ENCODE peak calls at places on chromosome 1, in five cellular contexts. One of them, this sample, is unnamed.

GRCh38 chr1:155967410-155968400 is 10.6 kb downstream of the ARHGEF2 start:
- DNase-seq in DND-41: no peak
- DNase-seq in left ventricle myocardium inferior: no peak
- DNase-seq in GM23338: peak; percentile 69
- DNase-seq in suprapubic skin: no peak
- DNase-seq in this sample: no peak

GRCh38 chr1:174217787-174218574 is 58.7 kb downstream of the RABGAP1L start:
- DNase-seq in DND-41: no peak
- DNase-seq in left ventricle myocardium inferior: no peak
- DNase-seq in GM23338: peak; percentile 72
- DNase-seq in suprapubic skin: no peak
- DNase-seq in this sample: no peak

GRCh38 chr1:107357381-107357780 is 216.5 kb downstream of the NTNG1 start:
- DNase-seq in DND-41: no peak
- DNase-seq in left ventricle myocardium inferior: no peak
- DNase-seq in GM23338: no peak
- DNase-seq in suprapubic skin: no peak
- DNase-seq in this sample: no peak

GRCh38 chr1:6419803-6420593 is at the start of gene HES2:
- DNase-seq in DND-41: no peak
- DNase-seq in left ventricle myocardium inferior: no peak
- DNase-seq in GM23338: peak; percentile 74
- DNase-seq in suprapubic skin: no peak
- DNase-seq in this sample: no peak

GRCh38 chr1:92975551-92976232 is 14.4 kb upstream of the DIPK1A start:
- DNase-seq in DND-41: no peak
- DNase-seq in left ventricle myocardium inferior: peak; percentile 19
- DNase-seq in GM23338: no peak
- DNase-seq in suprapubic skin: no peak
- DNase-seq in this sample: no peak

GRCh38 chr1:90713741-90714509 is 3.2 kb downstream of the BARHL2 start:
- DNase-seq in DND-41: no peak
- DNase-seq in left ventricle myocardium inferior: no peak
- DNase-seq in GM23338: peak; percentile 65
- DNase-seq in suprapubic skin: no peak
- DNase-seq in this sample: no peak

GRCh38 chr1:185551008-185551407 is 183.2 kb upstream of the HMCN1 start:
- DNase-seq in DND-41: no peak
- DNase-seq in left ventricle myocardium inferior: no peak
- DNase-seq in GM23338: no peak
- DNase-seq in suprapubic skin: no peak
- DNase-seq in this sample: no peak

GRCh38 chr1:2411801-2412394 is 466 bp downstream of the PEX10 start:
- DNase-seq in DND-41: no peak
- DNase-seq in left ventricle myocardium inferior: peak; percentile 37
- DNase-seq in GM23338: no peak
- DNase-seq in suprapubic skin: no peak
- DNase-seq in this sample: no peak

GRCh38 chr1:9449976-9450696 is 89.1 kb upstream of the SLC25A33 start:
- DNase-seq in DND-41: no peak
- DNase-seq in left ventricle myocardium inferior: no peak
- DNase-seq in GM23338: no peak
- DNase-seq in suprapubic skin: no peak
- DNase-seq in this sample: no peak

GRCh38 chr1:61910035-61910434 is 167.8 kb downstream of the PATJ start:
- DNase-seq in DND-41: no peak
- DNase-seq in left ventricle myocardium inferior: no peak
- DNase-seq in GM23338: no peak
- DNase-seq in suprapubic skin: no peak
- DNase-seq in this sample: no peak

GRCh38 chr1:235317179-235317578 is 10.8 kb downstream of the ARID4B start:
- DNase-seq in DND-41: no peak
- DNase-seq in left ventricle myocardium inferior: no peak
- DNase-seq in GM23338: no peak
- DNase-seq in suprapubic skin: no peak
- DNase-seq in this sample: no peak
- H3K27ac ChIP-seq in DND-41: peak overlapping the region; percentile 26
- H3K27ac ChIP-seq in left ventricle myocardium inferior: no peak overlapping the region
- H3K27ac ChIP-seq in GM23338: no peak overlapping the region
- H3K27ac ChIP-seq in suprapubic skin: no peak overlapping the region
- H3K27ac ChIP-seq in this sample: peak overlapping the region; percentile 25

GRCh38 chr1:70720133-70720920 is 309.3 kb downstream of the CTH start:
- DNase-seq in DND-41: no peak
- DNase-seq in left ventricle myocardium inferior: no peak
- DNase-seq in GM23338: no peak
- DNase-seq in suprapubic skin: no peak
- DNase-seq in this sample: no peak
- H3K27ac ChIP-seq in DND-41: no peak overlapping the region
- H3K27ac ChIP-seq in left ventricle myocardium inferior: peak overlapping the region; percentile 24
- H3K27ac ChIP-seq in GM23338: no peak overlapping the region
- H3K27ac ChIP-seq in suprapubic skin: no peak overlapping the region
- H3K27ac ChIP-seq in this sample: no peak overlapping the region

GRCh38 chr1:54298284-54299033 is 98.5 kb downstream of the MRPL37 start:
- DNase-seq in DND-41: no peak
- DNase-seq in left ventricle myocardium inferior: no peak
- DNase-seq in GM23338: peak; percentile 37
- DNase-seq in suprapubic skin: no peak
- DNase-seq in this sample: no peak
- H3K27ac ChIP-seq in DND-41: peak overlapping the region; percentile 50
- H3K27ac ChIP-seq in left ventricle myocardium inferior: peak overlapping the region; percentile 58
- H3K27ac ChIP-seq in GM23338: no peak overlapping the region
- H3K27ac ChIP-seq in suprapubic skin: peak overlapping the region; percentile 37
- H3K27ac ChIP-seq in this sample: peak overlapping the region; percentile 3

GRCh38 chr1:211737115-211738035 is 62.0 kb upstream of the NEK2 start:
- DNase-seq in DND-41: no peak
- DNase-seq in left ventricle myocardium inferior: no peak
- DNase-seq in GM23338: no peak
- DNase-seq in suprapubic skin: no peak
- DNase-seq in this sample: no peak
- H3K27ac ChIP-seq in DND-41: no peak overlapping the region
- H3K27ac ChIP-seq in left ventricle myocardium inferior: no peak overlapping the region
- H3K27ac ChIP-seq in GM23338: no peak overlapping the region
- H3K27ac ChIP-seq in suprapubic skin: no peak overlapping the region
- H3K27ac ChIP-seq in this sample: no peak overlapping the region

GRCh38 chr1:30755334-30755733 is 2.2 kb downstream of the LAPTM5 start:
- DNase-seq in DND-41: no peak
- DNase-seq in left ventricle myocardium inferior: no peak
- DNase-seq in GM23338: no peak
- DNase-seq in suprapubic skin: no peak
- DNase-seq in this sample: no peak
- H3K27ac ChIP-seq in DND-41: peak overlapping the region; percentile 90
- H3K27ac ChIP-seq in left ventricle myocardium inferior: no peak overlapping the region
- H3K27ac ChIP-seq in GM23338: no peak overlapping the region
- H3K27ac ChIP-seq in suprapubic skin: no peak overlapping the region
- H3K27ac ChIP-seq in this sample: no peak overlapping the region

GRCh38 chr1:153535664-153536585 is at the start of gene S100A6:
- DNase-seq in DND-41: no peak
- DNase-seq in left ventricle myocardium inferior: peak; percentile 87
- DNase-seq in GM23338: peak; percentile 56
- DNase-seq in suprapubic skin: peak; percentile 96
- DNase-seq in this sample: no peak

GRCh38 chr1:153538315-153538821 is 2.4 kb downstream of the S100A5 start:
- DNase-seq in DND-41: no peak
- DNase-seq in left ventricle myocardium inferior: no peak
- DNase-seq in GM23338: peak; percentile 85
- DNase-seq in suprapubic skin: no peak
- DNase-seq in this sample: no peak

GRCh38 chr1:153537376-153537730 is 1.6 kb upstream of the S100A6 start:
- DNase-seq in DND-41: no peak
- DNase-seq in left ventricle myocardium inferior: no peak
- DNase-seq in GM23338: no peak
- DNase-seq in suprapubic skin: no peak
- DNase-seq in this sample: no peak

GRCh38 chr1:153534933-153535663 is 693 bp downstream of the S100A6 start:
- DNase-seq in DND-41: no peak
- DNase-seq in left ventricle myocardium inferior: peak; percentile 68
- DNase-seq in GM23338: no peak
- DNase-seq in suprapubic skin: no peak
- DNase-seq in this sample: no peak

GRCh38 chr1:153536618-153537375 is 1.0 kb upstream of the S100A6 start:
- DNase-seq in DND-41: no peak
- DNase-seq in left ventricle myocardium inferior: no peak
- DNase-seq in GM23338: no peak
- DNase-seq in suprapubic skin: no peak
- DNase-seq in this sample: no peak
- H3K27ac ChIP-seq in DND-41: no peak overlapping the region
- H3K27ac ChIP-seq in left ventricle myocardium inferior: peak overlapping the region; percentile 98
- H3K27ac ChIP-seq in GM23338: no peak overlapping the region
- H3K27ac ChIP-seq in suprapubic skin: peak overlapping the region; percentile 99
- H3K27ac ChIP-seq in this sample: peak overlapping the region; percentile 98

GRCh38 chr1:167703557-167703956 is 18.2 kb upstream of the MPZL1 start:
- DNase-seq in DND-41: no peak
- DNase-seq in left ventricle myocardium inferior: no peak
- DNase-seq in GM23338: no peak
- DNase-seq in suprapubic skin: no peak
- DNase-seq in this sample: no peak

GRCh38 chr1:167706363-167706762 is 15.4 kb upstream of the MPZL1 start:
- DNase-seq in DND-41: no peak
- DNase-seq in left ventricle myocardium inferior: no peak
- DNase-seq in GM23338: no peak
- DNase-seq in suprapubic skin: no peak
- DNase-seq in this sample: no peak

GRCh38 chr1:167706931-167707877 is 14.6 kb upstream of the MPZL1 start:
- DNase-seq in DND-41: no peak
- DNase-seq in left ventricle myocardium inferior: no peak
- DNase-seq in GM23338: no peak
- DNase-seq in suprapubic skin: no peak
- DNase-seq in this sample: no peak

GRCh38 chr1:167705250-167705649 is 16.5 kb upstream of the MPZL1 start:
- DNase-seq in DND-41: no peak
- DNase-seq in left ventricle myocardium inferior: no peak
- DNase-seq in GM23338: peak; percentile 69
- DNase-seq in suprapubic skin: no peak
- DNase-seq in this sample: no peak

GRCh38 chr1:167704767-167705166 is 17.0 kb upstream of the MPZL1 start:
- DNase-seq in DND-41: no peak
- DNase-seq in left ventricle myocardium inferior: no peak
- DNase-seq in GM23338: no peak
- DNase-seq in suprapubic skin: no peak
- DNase-seq in this sample: no peak
- H3K27ac ChIP-seq in DND-41: no peak overlapping the region
- H3K27ac ChIP-seq in left ventricle myocardium inferior: no peak overlapping the region
- H3K27ac ChIP-seq in GM23338: no peak overlapping the region
- H3K27ac ChIP-seq in suprapubic skin: no peak overlapping the region
- H3K27ac ChIP-seq in this sample: no peak overlapping the region

DNA sequence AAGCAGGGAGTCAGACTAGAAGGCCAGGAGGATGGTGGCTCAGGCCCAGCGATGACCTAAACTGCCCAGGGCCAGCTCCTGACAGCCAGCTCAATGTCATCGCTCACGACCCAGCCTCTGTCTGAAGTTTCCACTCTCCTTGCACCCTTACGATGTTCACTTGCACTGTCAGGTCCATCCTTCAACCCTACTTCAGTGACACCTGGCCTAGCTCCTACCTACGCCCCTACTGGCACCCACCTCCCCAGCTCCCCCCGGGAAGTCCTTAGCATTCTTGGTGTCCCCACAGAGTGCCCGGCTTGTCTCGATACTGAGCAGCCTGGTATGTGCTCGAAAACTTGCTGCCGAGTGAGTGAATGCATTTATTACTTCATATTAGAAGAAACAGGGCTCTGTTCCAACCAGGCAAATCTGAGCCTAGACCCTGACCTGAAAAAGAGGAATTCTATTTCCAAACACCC is 29.7 kb upstream of the LRRC38 start:
- DNase-seq in DND-41: no peak
- DNase-seq in left ventricle myocardium inferior: peak; percentile 69
- DNase-seq in GM23338: no peak
- DNase-seq in suprapubic skin: no peak
- DNase-seq in this sample: no peak
- H3K27ac ChIP-seq in DND-41: no peak overlapping the region
- H3K27ac ChIP-seq in left ventricle myocardium inferior: peak overlapping the region; percentile 88
- H3K27ac ChIP-seq in GM23338: no peak overlapping the region
- H3K27ac ChIP-seq in suprapubic skin: peak overlapping the region; percentile 37
- H3K27ac ChIP-seq in this sample: no peak overlapping the region